ENCODE peak calls at places on chromosomes 12 and 14, in four cellular contexts. One of them, this sample, is unnamed.

GRCh38 chr14:71212683-71213107 is 305.4 kb downstream of the PCNX1 start:
- DNase-seq in mucosa of descending colon: no peak
- DNase-seq in fibroblast of pulmonary artery: no peak
- DNase-seq in retinal pigment epithelial cell: no peak
- DNase-seq in this sample: no peak

GRCh38 chr12:132723015-132723763 is 12.5 kb downstream of the PGAM5 start:
- DNase-seq in mucosa of descending colon: no peak
- DNase-seq in retinal pigment epithelial cell: no peak
- DNase-seq in fibroblast of pulmonary artery: peak
- DNase-seq in this sample: no peak

GRCh38 chr12:75641031-75641780 is 129.8 kb upstream of the KRR1 start:
- DNase-seq in fibroblast of pulmonary artery: peak
- DNase-seq in retinal pigment epithelial cell: no peak
- DNase-seq in mucosa of descending colon: peak
- DNase-seq in this sample: no peak

GRCh38 chr12:52125499-52125900 is 46.0 kb downstream of the SMIM41 start:
- DNase-seq in mucosa of descending colon: no peak
- DNase-seq in retinal pigment epithelial cell: no peak
- DNase-seq in fibroblast of pulmonary artery: no peak
- DNase-seq in this sample: no peak

GRCh38 chr14:74571901-74572828 is 39.9 kb downstream of the LTBP2 start:
- DNase-seq in retinal pigment epithelial cell: peak
- DNase-seq in fibroblast of pulmonary artery: peak
- DNase-seq in mucosa of descending colon: no peak
- DNase-seq in this sample: peak

GRCh38 chr14:96502621-96503251 is 554 bp downstream of the PAPOLA start:
- DNase-seq in fibroblast of pulmonary artery: peak
- DNase-seq in retinal pigment epithelial cell: no peak
- DNase-seq in mucosa of descending colon: peak
- DNase-seq in this sample: peak

GRCh38 chr12:94640134-94640928 is 10.0 kb downstream of the TMCC3 start:
- DNase-seq in retinal pigment epithelial cell: no peak
- DNase-seq in fibroblast of pulmonary artery: peak
- DNase-seq in mucosa of descending colon: peak
- DNase-seq in this sample: peak

GRCh38 chr12:131003676-131004075 is 50.0 kb downstream of the ADGRD1 start:
- DNase-seq in mucosa of descending colon: no peak
- DNase-seq in retinal pigment epithelial cell: no peak
- DNase-seq in fibroblast of pulmonary artery: no peak
- DNase-seq in this sample: no peak

GRCh38 chr12:14570231-14570630 is 2.5 kb upstream of the PLBD1 start:
- DNase-seq in fibroblast of pulmonary artery: no peak
- DNase-seq in mucosa of descending colon: no peak
- DNase-seq in retinal pigment epithelial cell: no peak
- DNase-seq in this sample: no peak

GRCh38 chr12:14564336-14564959 is 3.2 kb downstream of the PLBD1 start:
- DNase-seq in retinal pigment epithelial cell: no peak
- DNase-seq in fibroblast of pulmonary artery: no peak
- DNase-seq in mucosa of descending colon: no peak
- DNase-seq in this sample: no peak

GRCh38 chr12:14563051-14563450 is 4.6 kb downstream of the PLBD1 start:
- DNase-seq in fibroblast of pulmonary artery: no peak
- DNase-seq in mucosa of descending colon: no peak
- DNase-seq in retinal pigment epithelial cell: no peak
- DNase-seq in this sample: no peak

GRCh38 chr12:14571779-14572178 is 4.1 kb upstream of the PLBD1 start:
- DNase-seq in fibroblast of pulmonary artery: no peak
- DNase-seq in retinal pigment epithelial cell: no peak
- DNase-seq in mucosa of descending colon: no peak
- DNase-seq in this sample: no peak

DNA sequence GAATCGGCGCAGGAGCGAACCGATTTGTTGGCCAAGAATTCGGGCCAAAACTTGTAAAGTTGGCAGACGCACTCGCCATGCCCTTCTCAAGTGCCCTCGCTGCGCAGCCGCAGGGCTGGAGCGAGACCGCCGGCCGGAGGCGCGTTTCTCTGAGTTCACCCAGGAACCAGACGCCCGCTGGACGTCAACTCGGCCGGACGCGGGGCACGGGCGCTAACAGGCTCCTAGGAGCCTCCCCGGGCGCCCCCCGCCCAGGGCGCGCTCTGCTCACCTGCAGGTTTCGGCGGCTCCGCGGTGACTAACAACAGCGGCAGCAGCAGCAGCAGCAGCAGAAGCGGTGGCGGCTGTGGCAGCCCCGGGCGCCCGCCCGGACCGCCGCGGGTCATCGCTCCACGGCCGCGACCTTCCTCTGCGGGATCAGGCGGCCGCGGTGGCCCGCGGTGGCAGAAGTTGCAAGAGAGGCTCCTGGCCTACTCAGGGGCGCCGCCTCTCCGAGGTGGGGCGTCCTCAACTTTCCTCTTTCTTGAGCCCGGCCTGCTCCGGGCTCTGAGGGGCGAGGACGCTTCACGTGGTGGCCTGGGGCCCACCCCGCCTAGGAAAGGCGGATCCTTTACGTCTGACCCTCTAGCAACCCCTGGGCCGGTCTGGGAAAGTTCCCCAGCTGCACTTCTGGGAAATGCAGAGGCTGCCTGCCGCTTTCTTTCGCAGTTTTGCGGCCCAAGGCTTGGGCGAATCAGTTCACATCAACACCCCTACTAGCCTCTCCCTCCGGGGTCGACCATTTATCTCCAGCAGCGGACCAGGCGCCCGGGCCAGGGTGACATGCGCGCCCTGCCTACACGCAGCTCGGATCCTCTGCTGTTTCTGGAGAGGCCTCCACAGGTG is at the start of gene PLBD1:
- DNase-seq in mucosa of descending colon: peak
- DNase-seq in retinal pigment epithelial cell: no peak
- DNase-seq in fibroblast of pulmonary artery: peak
- DNase-seq in this sample: peak
- H3K4me3 ChIP-seq in mucosa of descending colon: peak
- H3K4me3 ChIP-seq in retinal pigment epithelial cell: peak
- H3K4me3 ChIP-seq in fibroblast of pulmonary artery: peak
- H3K4me3 ChIP-seq in this sample: peak

GRCh38 chr12:74245458-74245857 is 292.2 kb upstream of the ATXN7L3B start:
- DNase-seq in fibroblast of pulmonary artery: no peak
- DNase-seq in retinal pigment epithelial cell: no peak
- DNase-seq in mucosa of descending colon: no peak
- DNase-seq in this sample: no peak
- H3K4me3 ChIP-seq in fibroblast of pulmonary artery: no peak
- H3K4me3 ChIP-seq in retinal pigment epithelial cell: no peak
- H3K4me3 ChIP-seq in mucosa of descending colon: no peak
- H3K4me3 ChIP-seq in this sample: no peak

GRCh38 chr14:60721331-60722162 is 2.6 kb downstream of the SIX4 start:
- DNase-seq in retinal pigment epithelial cell: no peak
- DNase-seq in fibroblast of pulmonary artery: peak
- DNase-seq in mucosa of descending colon: no peak
- DNase-seq in this sample: peak

GRCh38 chr14:60722836-60723217 is 1.3 kb downstream of the SIX4 start:
- DNase-seq in mucosa of descending colon: no peak
- DNase-seq in fibroblast of pulmonary artery: no peak
- DNase-seq in retinal pigment epithelial cell: no peak
- DNase-seq in this sample: no peak

GRCh38 chr14:60723218-60724079 is 702 bp downstream of the SIX4 start:
- DNase-seq in retinal pigment epithelial cell: no peak
- DNase-seq in mucosa of descending colon: peak
- DNase-seq in fibroblast of pulmonary artery: peak
- DNase-seq in this sample: peak

GRCh38 chr14:60720962-60721330 is 3.2 kb downstream of the SIX4 start:
- DNase-seq in mucosa of descending colon: no peak
- DNase-seq in fibroblast of pulmonary artery: no peak
- DNase-seq in retinal pigment epithelial cell: no peak
- DNase-seq in this sample: no peak

GRCh38 chr14:60722163-60722835 is 1.9 kb downstream of the SIX4 start:
- DNase-seq in fibroblast of pulmonary artery: peak
- DNase-seq in mucosa of descending colon: no peak
- DNase-seq in retinal pigment epithelial cell: no peak
- DNase-seq in this sample: peak
- H3K4me3 ChIP-seq in fibroblast of pulmonary artery: peak
- H3K4me3 ChIP-seq in mucosa of descending colon: no peak
- H3K4me3 ChIP-seq in retinal pigment epithelial cell: peak
- H3K4me3 ChIP-seq in this sample: peak

DNA sequence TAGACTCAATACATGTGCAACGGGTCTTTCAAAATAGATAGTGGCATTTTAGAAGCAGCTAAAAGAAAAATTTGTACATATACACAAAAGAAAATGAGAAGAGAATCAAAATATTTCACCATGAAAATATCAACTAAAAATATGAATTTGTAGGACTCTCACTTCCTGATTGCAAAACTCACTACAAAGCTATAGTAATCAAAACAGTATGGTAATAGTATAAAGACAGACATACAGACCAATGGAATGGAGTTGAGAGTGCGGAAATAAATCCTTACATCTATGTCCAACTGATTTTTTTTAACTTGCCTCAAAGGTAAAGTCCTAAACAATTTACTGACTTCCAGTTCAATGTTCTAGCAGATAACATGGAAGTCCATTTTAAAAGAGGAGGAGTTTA is 13.1 kb downstream of the C2CD5 start:
- DNase-seq in mucosa of descending colon: no peak
- DNase-seq in retinal pigment epithelial cell: no peak
- DNase-seq in fibroblast of pulmonary artery: no peak
- DNase-seq in this sample: no peak
- H3K4me3 ChIP-seq in mucosa of descending colon: no peak
- H3K4me3 ChIP-seq in retinal pigment epithelial cell: no peak
- H3K4me3 ChIP-seq in fibroblast of pulmonary artery: no peak
- H3K4me3 ChIP-seq in this sample: no peak

DNA sequence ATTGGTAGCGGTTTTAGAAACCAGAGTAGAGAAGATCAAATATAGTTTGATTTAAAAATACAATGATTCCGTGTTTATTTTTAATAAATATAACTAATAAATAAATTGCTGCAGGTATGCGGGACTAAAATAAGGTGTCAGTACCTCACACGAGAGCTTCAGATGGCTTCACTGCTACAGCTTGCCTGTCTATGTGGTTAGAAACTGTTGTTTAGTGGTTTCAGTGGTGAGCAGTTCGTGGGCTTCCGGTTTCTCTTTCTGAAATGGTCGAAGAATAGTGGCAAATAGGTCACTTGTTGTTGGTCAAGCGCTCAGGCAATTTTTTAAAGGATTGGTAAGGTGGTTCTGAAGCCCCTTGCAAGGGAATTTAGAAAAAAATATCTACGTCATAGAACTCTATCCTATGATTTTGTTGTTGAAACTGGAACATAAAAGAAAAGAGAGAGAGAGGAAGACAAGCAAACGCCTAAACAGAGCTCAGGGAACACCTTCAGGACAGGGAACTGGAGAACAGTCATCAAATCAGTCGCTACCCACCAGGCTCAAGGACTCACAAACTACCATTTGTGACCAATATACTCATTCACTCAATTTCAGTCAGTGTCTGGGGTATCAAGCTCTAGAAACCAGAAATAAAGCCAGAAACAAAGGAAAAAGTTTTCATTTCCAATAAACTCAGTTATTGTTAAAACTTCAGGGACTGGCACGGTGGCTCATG is 31.3 kb downstream of the GABARAPL1 start:
- DNase-seq in mucosa of descending colon: peak
- DNase-seq in retinal pigment epithelial cell: no peak
- DNase-seq in fibroblast of pulmonary artery: no peak
- DNase-seq in this sample: no peak
- H3K4me3 ChIP-seq in mucosa of descending colon: no peak
- H3K4me3 ChIP-seq in retinal pigment epithelial cell: no peak
- H3K4me3 ChIP-seq in fibroblast of pulmonary artery: no peak
- H3K4me3 ChIP-seq in this sample: no peak

GRCh38 chr12:12267801-12268200 is 957 bp upstream of the LRP6 start:
- DNase-seq in retinal pigment epithelial cell: no peak
- DNase-seq in mucosa of descending colon: peak
- DNase-seq in fibroblast of pulmonary artery: no peak
- DNase-seq in this sample: peak
- H3K4me3 ChIP-seq in retinal pigment epithelial cell: peak
- H3K4me3 ChIP-seq in mucosa of descending colon: no peak
- H3K4me3 ChIP-seq in fibroblast of pulmonary artery: peak
- H3K4me3 ChIP-seq in this sample: peak

GRCh38 chr14:69695664-69696527 is 71.0 kb upstream of the SRSF5 start:
- DNase-seq in fibroblast of pulmonary artery: peak
- DNase-seq in retinal pigment epithelial cell: peak
- DNase-seq in mucosa of descending colon: peak
- DNase-seq in this sample: no peak
- H3K4me3 ChIP-seq in fibroblast of pulmonary artery: no peak
- H3K4me3 ChIP-seq in retinal pigment epithelial cell: no peak
- H3K4me3 ChIP-seq in mucosa of descending colon: no peak
- H3K4me3 ChIP-seq in this sample: no peak

GRCh38 chr12:87775051-87775450 is 254.2 kb downstream of the C12orf50 start:
- DNase-seq in fibroblast of pulmonary artery: no peak
- DNase-seq in mucosa of descending colon: no peak
- DNase-seq in retinal pigment epithelial cell: no peak
- DNase-seq in this sample: no peak

GRCh38 chr12:87782838-87783237 is 246.4 kb downstream of the C12orf50 start:
- DNase-seq in retinal pigment epithelial cell: no peak
- DNase-seq in fibroblast of pulmonary artery: no peak
- DNase-seq in mucosa of descending colon: no peak
- DNase-seq in this sample: no peak

GRCh38 chr12:87778065-87778464 is 251.1 kb downstream of the C12orf50 start:
- DNase-seq in fibroblast of pulmonary artery: no peak
- DNase-seq in mucosa of descending colon: no peak
- DNase-seq in retinal pigment epithelial cell: no peak
- DNase-seq in this sample: no peak

GRCh38 chr12:87779858-87780498 is 249.2 kb downstream of the C12orf50 start:
- DNase-seq in mucosa of descending colon: no peak
- DNase-seq in fibroblast of pulmonary artery: no peak
- DNase-seq in retinal pigment epithelial cell: no peak
- DNase-seq in this sample: no peak

DNA sequence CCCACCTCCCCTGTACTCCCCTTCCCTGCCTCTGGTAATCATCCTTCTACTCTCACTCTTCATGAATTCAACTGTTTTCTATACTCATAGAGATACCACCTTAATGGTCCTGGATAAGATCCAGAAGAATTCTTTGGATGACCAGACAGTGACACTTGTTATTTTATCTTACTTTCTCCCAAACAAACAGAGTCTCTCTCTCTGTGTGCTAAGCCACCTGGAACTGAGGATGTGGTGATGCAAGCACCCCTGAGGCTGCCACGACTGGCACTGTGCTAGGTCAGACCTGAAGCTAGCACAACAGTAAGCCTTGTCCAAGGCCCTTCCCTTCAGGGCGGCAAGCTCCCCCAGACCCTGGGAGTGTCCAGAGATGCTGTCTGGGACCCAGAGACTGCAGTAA is 250.2 kb downstream of the C12orf50 start:
- DNase-seq in mucosa of descending colon: no peak
- DNase-seq in retinal pigment epithelial cell: no peak
- DNase-seq in fibroblast of pulmonary artery: no peak
- DNase-seq in this sample: no peak
- H3K4me3 ChIP-seq in mucosa of descending colon: no peak
- H3K4me3 ChIP-seq in retinal pigment epithelial cell: no peak
- H3K4me3 ChIP-seq in fibroblast of pulmonary artery: no peak
- H3K4me3 ChIP-seq in this sample: no peak

DNA sequence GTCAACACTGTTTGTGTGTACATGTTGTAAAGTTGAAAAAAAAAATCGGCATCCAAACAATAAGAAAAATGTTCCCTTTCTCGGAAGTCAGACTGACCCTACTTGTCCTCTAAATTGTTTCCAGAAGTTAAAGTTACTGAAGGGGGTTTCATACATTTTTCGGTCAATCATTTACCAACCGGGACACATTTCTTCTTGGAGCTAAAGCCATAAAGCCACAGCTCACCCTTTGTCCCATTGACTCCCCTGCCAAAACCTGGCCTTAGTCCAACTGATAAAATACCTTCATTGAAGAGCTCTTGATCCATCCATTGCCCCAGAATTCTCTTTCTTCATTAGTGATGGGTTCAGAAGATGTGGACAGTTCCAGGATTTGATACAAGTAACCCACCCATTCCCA is 230.0 kb downstream of the ANO2 start:
- DNase-seq in fibroblast of pulmonary artery: no peak
- DNase-seq in retinal pigment epithelial cell: no peak
- DNase-seq in mucosa of descending colon: peak
- DNase-seq in this sample: no peak
- H3K4me3 ChIP-seq in fibroblast of pulmonary artery: no peak
- H3K4me3 ChIP-seq in retinal pigment epithelial cell: no peak
- H3K4me3 ChIP-seq in mucosa of descending colon: no peak
- H3K4me3 ChIP-seq in this sample: no peak

This sample was measured in PC-3.